ENCODE peak calls at places on chromosomes 1 and 21, in four cellular contexts. Y is pancreas, Z is OCI-LY7, U is HCT116. W is an unnamed sample.
A peak's percentile ranks its signal among the peaks of the same experiment; 100 is the strongest.

GRCh38 chr1:32724678-32725594 is 22.4 kb upstream of the SYNC start:
- DNase-seq in Y (no peak), Z (no peak), U (peak; percentile 66), W (peak; percentile 16)

GRCh38 chr21:37878946-37879660 is 37.2 kb downstream of the KCNJ6 start:
- DNase-seq in Y (no peak), Z (no peak), U (no peak), W (no peak)

GRCh38 chr1:214124281-214124805 is 136.6 kb downstream of the PROX1 start:
- DNase-seq in Y (no peak), Z (no peak), U (no peak), W (no peak)

GRCh38 chr1:191693797-191694196 is 464.5 kb upstream of the RGS18 start:
- DNase-seq in Y (no peak), Z (no peak), U (no peak), W (no peak)

GRCh38 chr1:235933483-235934116 is 66.9 kb upstream of the LYST start:
- DNase-seq in Y (no peak), Z (no peak), U (no peak), W (no peak)

GRCh38 chr1:219085988-219086387 is 87.7 kb upstream of the LYPLAL1 start:
- DNase-seq in Y (no peak), Z (no peak), U (no peak), W (no peak)

GRCh38 chr1:232162001-232162400 is 467.9 kb downstream of the SIPA1L2 start:
- DNase-seq in Y (no peak), Z (no peak), U (no peak), W (no peak)

GRCh38 chr21:41643246-41643966 is 123.4 kb downstream of the RIPK4 start:
- DNase-seq in Y (no peak), Z (no peak), U (no peak), W (no peak)

GRCh38 chr1:170200665-170201397 is 55.1 kb downstream of the NTMT2 start:
- DNase-seq in Y (no peak), Z (no peak), U (no peak), W (no peak)

GRCh38 chr1:228348708-228349467 is 57.7 kb downstream of the TRIM11 start:
- DNase-seq in Y (no peak), Z (no peak), U (no peak), W (peak; percentile 32)

GRCh38 chr1:10378071-10378841 is 20.6 kb upstream of the PGD start:
- DNase-seq in Y (no peak), Z (no peak), U (no peak), W (no peak)

GRCh38 chr1:156900019-156900718 is 6.7 kb downstream of the PEAR1 start:
- DNase-seq in Y (no peak), Z (no peak), U (no peak), W (no peak)

GRCh38 chr1:205339717-205340116 is 17.0 kb downstream of the KLHDC8A start:
- DNase-seq in Y (no peak), Z (no peak), U (no peak), W (no peak)

GRCh38 chr1:117959364-117959763 is 29.8 kb downstream of the WDR3 start:
- DNase-seq in Y (no peak), Z (no peak), U (no peak), W (no peak)

GRCh38 chr1:2875677-2876531 is 74.4 kb upstream of the TTC34 start:
- DNase-seq in Y (peak; percentile 45), Z (no peak), U (no peak), W (peak; percentile 47)

GRCh38 chr1:200038987-200039848 is 11.7 kb downstream of the NR5A2 start:
- DNase-seq in Y (peak; percentile 83), Z (peak; percentile 31), U (peak; percentile 10), W (peak; percentile 55)

GRCh38 chr1:6260433-6260934 is 414 bp downstream of the GPR153 start:
- DNase-seq in Y (peak; percentile 44), Z (no peak), U (no peak), W (no peak)

GRCh38 chr1:214895226-214895625 is 187.3 kb upstream of the KCNK2 start:
- DNase-seq in Y (no peak), Z (no peak), U (no peak), W (no peak)

GRCh38 chr1:21042920-21043605 is 133.6 kb downstream of the EIF4G3 start:
- DNase-seq in Y (no peak), Z (no peak), U (no peak), W (no peak)

GRCh38 chr1:43872280-43872679 is 61.3 kb upstream of the ARTN start:
- DNase-seq in Y (no peak), Z (no peak), U (no peak), W (no peak)

GRCh38 chr1:230826166-230826875 is 42.0 kb downstream of the C1orf198 start:
- DNase-seq in Y (no peak), Z (no peak), U (no peak), W (no peak)

GRCh38 chr1:16138772-16139221 is 17.1 kb downstream of the EPHA2 start:
- DNase-seq in Y (no peak), Z (no peak), U (no peak), W (no peak)

GRCh38 chr1:202505356-202505755 is 156.9 kb downstream of the PPP1R12B start:
- DNase-seq in Y (no peak), Z (no peak), U (no peak), W (no peak)

GRCh38 chr1:53511933-53512806 is 53.0 kb downstream of the DMRTB1 start:
- DNase-seq in Y (no peak), Z (no peak), U (no peak), W (no peak)

GRCh38 chr1:232655041-232655745 is 25.3 kb upstream of the SIPA1L2 start:
- DNase-seq in Y (no peak), Z (no peak), U (no peak), W (peak; percentile 9)

GRCh38 chr1:37477198-37477931 is 3.0 kb downstream of the ZC3H12A start:
- DNase-seq in Y (peak; percentile 70), Z (peak; percentile 63), U (no peak), W (no peak)

GRCh38 chr1:90836345-90836679 is 119.2 kb upstream of the BARHL2 start:
- DNase-seq in Y (no peak), Z (no peak), U (no peak), W (no peak)

GRCh38 chr1:25198731-25199231 is 33.5 kb downstream of the SYF2 start:
- DNase-seq in Y (peak; percentile 38), Z (no peak), U (no peak), W (no peak)

GRCh38 chr1:223731076-223731770 is 18.9 kb downstream of the CAPN2 start:
- DNase-seq in Y (peak; percentile 68), Z (no peak), U (no peak), W (no peak)

DNA sequence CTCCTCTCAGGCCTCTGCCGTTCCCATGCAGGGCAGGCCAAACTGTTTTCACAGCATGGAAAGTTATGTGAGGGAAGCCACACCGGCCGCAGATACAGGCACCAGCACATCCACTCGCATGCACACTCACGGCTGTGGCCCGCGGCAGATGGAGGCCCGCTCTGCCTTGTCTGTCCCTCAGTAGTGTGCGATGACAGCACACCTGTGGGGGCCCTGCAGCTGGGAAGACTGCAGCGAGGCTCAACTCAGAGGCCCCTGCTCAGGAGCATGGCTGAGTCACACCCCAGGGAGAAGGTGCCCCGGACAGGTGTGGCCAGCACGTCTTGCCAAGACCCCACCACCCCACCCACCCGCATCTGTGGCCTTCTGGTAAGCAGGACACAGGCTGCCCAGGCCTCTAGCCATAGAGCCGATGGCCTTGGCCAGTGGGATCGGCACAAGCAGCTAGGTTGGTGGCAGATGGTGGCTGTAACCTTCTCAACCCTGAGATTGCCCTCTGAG is 1.3 kb upstream of the UBE2J2 start:
- DNase-seq in Y (no peak), Z (no peak), U (no peak), W (no peak)
- H3K4me1 ChIP-seq in Y (peaks cover 14% of the 10 kb centered on the region), Z (peaks cover 26% of the 10 kb centered on the region), U (peaks cover 37% of the 10 kb centered on the region), W (peaks cover 6% of the 10 kb centered on the region)

DNA sequence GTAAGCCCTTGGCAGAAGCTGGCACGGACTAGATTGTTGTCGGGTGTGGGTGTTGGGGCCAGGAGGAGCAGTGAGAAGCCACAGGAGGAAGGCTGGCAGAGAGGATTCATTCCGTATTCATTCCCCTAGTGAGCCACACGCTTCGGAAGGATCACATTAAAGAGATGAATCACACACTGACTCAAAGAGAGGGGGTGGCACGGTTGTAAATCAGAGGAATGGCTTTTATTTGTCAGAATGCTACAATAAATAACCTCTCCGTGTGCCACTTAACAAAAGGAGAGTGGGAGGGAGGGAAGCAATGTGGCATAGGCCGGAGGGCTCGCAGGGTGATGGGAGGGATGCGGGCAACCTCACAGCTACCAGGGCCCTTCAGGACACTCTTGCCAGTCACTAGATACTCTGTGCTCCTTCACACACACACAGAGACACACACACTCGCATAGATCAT is 135.5 kb downstream of the HIVEP3 start:
- DNase-seq in Y (no peak), Z (no peak), U (peak; percentile 79), W (no peak)
- H3K4me1 ChIP-seq in Y (peaks cover 2% of the 10 kb centered on the region), Z (no peaks in the 10 kb centered on the region), U (peaks cover 16% of the 10 kb centered on the region), W (no peaks in the 10 kb centered on the region)

DNA sequence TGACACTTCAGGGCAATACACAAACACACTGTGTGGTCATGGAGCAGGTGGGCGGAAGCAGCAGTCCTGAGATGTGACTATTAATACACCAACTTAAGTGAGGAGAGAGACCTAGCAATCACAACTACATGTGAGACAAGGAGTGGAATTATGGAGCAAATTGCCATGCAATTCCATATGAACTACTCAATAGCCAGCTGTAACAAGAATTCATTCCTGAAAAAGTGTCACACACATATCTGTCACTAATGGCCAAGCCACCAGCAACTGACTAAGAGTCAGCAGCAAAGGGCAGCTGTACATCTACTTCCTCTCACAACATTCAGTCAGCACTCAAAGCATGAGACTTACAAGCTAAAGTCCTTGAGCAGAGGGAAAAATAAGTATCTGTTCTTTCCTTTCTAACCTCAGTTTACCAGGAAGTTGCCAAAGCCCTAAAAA is 46.2 kb downstream of the GPR3 start:
- DNase-seq in Y (no peak), Z (peak; percentile 75), U (no peak), W (no peak)
- H3K4me1 ChIP-seq in Y (peaks cover 24% of the 10 kb centered on the region), Z (peaks cover 92% of the 10 kb centered on the region), U (peaks cover 34% of the 10 kb centered on the region), W (no peaks in the 10 kb centered on the region)

GRCh38 chr1:67710417-67710816 is 25.4 kb downstream of the GADD45A start:
- DNase-seq in Y (no peak), Z (no peak), U (no peak), W (no peak)

GRCh38 chr1:67708606-67709005 is 23.6 kb downstream of the GADD45A start:
- DNase-seq in Y (no peak), Z (no peak), U (no peak), W (no peak)

GRCh38 chr1:67713071-67713806 is 28.2 kb downstream of the GADD45A start:
- DNase-seq in Y (no peak), Z (peak; percentile 63), U (peak; percentile 86), W (no peak)

GRCh38 chr1:67711850-67712202 is 26.8 kb downstream of the GADD45A start:
- DNase-seq in Y (no peak), Z (peak; percentile 79), U (no peak), W (no peak)

GRCh38 chr1:67711150-67711849 is 26.3 kb downstream of the GADD45A start:
- DNase-seq in Y (no peak), Z (no peak), U (no peak), W (no peak)
- H3K4me1 ChIP-seq in Y (peaks cover 16% of the 10 kb centered on the region), Z (peaks cover 44% of the 10 kb centered on the region), U (peaks cover 76% of the 10 kb centered on the region), W (no peaks in the 10 kb centered on the region)

W was measured in Caco-2.